ENCODE peak calls at places on chromosomes 1 and 21, in eight cellular contexts. P is kidney epithelial cell; H is left colon; D is GM10248; W is ACHN; A is stimulated activated CD4-positive, alpha-beta T cell treated with anti-CD3 and anti-CD28 coated beads, Interleukin-2, amount 100 ng/mL, for 48 hours; L is cardiac fibroblast; E is HuH-7.5. V is an unnamed sample.

GRCh38 chr1:46613661-46614603 is 2.7 kb downstream of the MOB3C start:
- DNase-seq in A (no peak), W (no peak), H (peak), E (no peak), L (peak), D (peak), P (no peak), V (no peak)

GRCh38 chr1:225652726-225653462 is at the start of gene ENAH:
- DNase-seq in H (peak), L (peak), E (peak), P (no peak), W (peak), A (peak), D (peak), V (peak)

GRCh38 chr21:28767523-28767922 is 225.2 kb downstream of the LTN1 start:
- DNase-seq in E (no peak), D (no peak), L (no peak), A (no peak), W (no peak), H (no peak), P (no peak), V (no peak)

GRCh38 chr1:8448906-8449661 is 131.2 kb downstream of the SLC45A1 start:
- DNase-seq in E (no peak), H (no peak), L (peak), P (no peak), D (no peak), A (no peak), W (no peak), V (no peak)

GRCh38 chr1:114979278-114979891 is 50.2 kb upstream of the TSHB start:
- DNase-seq in H (peak), E (peak), P (no peak), A (peak), D (peak), L (peak), W (peak), V (peak)

GRCh38 chr1:17533201-17533600 is 6.3 kb upstream of the ARHGEF10L start:
- DNase-seq in L (no peak), D (no peak), H (no peak), P (no peak), W (no peak), A (no peak), E (no peak), V (no peak)

GRCh38 chr1:9413143-9413876 is 120.6 kb downstream of the SPSB1 start:
- DNase-seq in P (peak), L (peak), H (peak), D (peak), A (peak), W (peak), E (peak), V (no peak)

GRCh38 chr1:192147626-192148025 is 10.6 kb upstream of the RGS18 start:
- DNase-seq in P (no peak), W (no peak), E (no peak), H (no peak), A (no peak), D (no peak), L (no peak), V (no peak)

GRCh38 chr1:204263240-204263848 is 49.6 kb upstream of the GOLT1A start:
- DNase-seq in W (no peak), E (no peak), A (no peak), L (no peak), P (no peak), H (no peak), D (no peak), V (no peak)

GRCh38 chr1:117066367-117066766 is 6.2 kb downstream of the TTF2 start:
- DNase-seq in L (no peak), A (no peak), H (peak), E (no peak), D (no peak), P (no peak), W (no peak), V (no peak)

GRCh38 chr21:26115346-26115745 is 55.2 kb downstream of the APP start:
- DNase-seq in D (no peak), W (no peak), L (peak), E (no peak), A (no peak), H (peak), P (no peak), V (no peak)

GRCh38 chr1:192763756-192764155 is 45.1 kb upstream of the RGS2 start:
- DNase-seq in A (no peak), D (no peak), W (no peak), H (no peak), E (no peak), L (peak), P (no peak), V (no peak)

GRCh38 chr1:205658943-205659581 is 21.2 kb downstream of the SLC45A3 start:
- DNase-seq in D (peak), P (no peak), H (peak), E (peak), L (peak), A (peak), W (peak), V (peak)

GRCh38 chr1:92874987-92875386 is 43.1 kb downstream of the RPL5 start:
- DNase-seq in D (no peak), W (no peak), L (no peak), A (no peak), H (no peak), P (no peak), E (no peak), V (no peak)

GRCh38 chr1:4045397-4046010 is 145.4 kb upstream of the C1orf174 start:
- DNase-seq in L (no peak), H (no peak), W (no peak), A (no peak), D (no peak), P (no peak), E (no peak), V (no peak)

GRCh38 chr1:53956308-53957168 is 10.4 kb downstream of the LRRC42 start:
- DNase-seq in D (no peak), P (no peak), A (no peak), E (no peak), W (no peak), H (no peak), L (no peak), V (no peak)

GRCh38 chr1:192788184-192788583 is 20.7 kb upstream of the RGS2 start:
- DNase-seq in L (peak), W (peak), D (no peak), A (no peak), H (no peak), E (no peak), P (peak), V (no peak)

GRCh38 chr1:36576677-36577076 is 94.0 kb upstream of the CSF3R start:
- DNase-seq in D (no peak), L (no peak), E (no peak), W (no peak), A (no peak), P (no peak), H (no peak), V (no peak)

GRCh38 chr1:205589618-205590456 is 42.0 kb downstream of the ELK4 start:
- DNase-seq in D (no peak), E (no peak), P (no peak), A (no peak), W (no peak), H (no peak), L (no peak), V (no peak)

GRCh38 chr21:25568230-25568629 is 39.1 kb downstream of the MRPL39 start:
- DNase-seq in A (no peak), E (no peak), H (peak), P (no peak), L (peak), W (peak), D (no peak), V (no peak)

GRCh38 chr1:217140041-217140901 is 417.0 kb upstream of the ESRRG start:
- DNase-seq in A (no peak), D (peak), W (no peak), P (no peak), H (no peak), L (no peak), E (no peak), V (no peak)

GRCh38 chr1:204296431-204296988 is 63.2 kb downstream of the PLEKHA6 start:
- DNase-seq in D (no peak), E (no peak), H (no peak), L (peak), W (peak), A (no peak), P (no peak), V (no peak)

GRCh38 chr1:23496490-23497181 is 12.7 kb upstream of the ASAP3 start:
- DNase-seq in E (no peak), W (no peak), L (no peak), A (no peak), H (no peak), D (no peak), P (no peak), V (no peak)

GRCh38 chr1:12059722-12060464 is 3.2 kb upstream of the TNFRSF8 start:
- DNase-seq in L (no peak), P (no peak), W (no peak), E (no peak), A (no peak), H (no peak), D (no peak), V (no peak)

GRCh38 chr1:208722592-208722991 is 478.4 kb upstream of the PLXNA2 start:
- DNase-seq in E (no peak), D (no peak), P (no peak), W (no peak), L (no peak), A (no peak), H (no peak), V (no peak)

GRCh38 chr21:32956257-32956656 is 69.5 kb upstream of the OLIG2 start:
- DNase-seq in P (no peak), L (no peak), D (no peak), H (no peak), W (no peak), E (no peak), A (no peak), V (no peak)

GRCh38 chr1:247054992-247055415 is 23.6 kb downstream of the ZNF670 start:
- DNase-seq in A (no peak), E (no peak), H (peak), L (peak), P (no peak), W (no peak), D (no peak), V (no peak)

GRCh38 chr1:237864338-237865244 is 26.1 kb downstream of the ZP4 start:
- DNase-seq in H (peak), W (peak), A (no peak), P (peak), L (peak), E (peak), D (peak), V (peak)

GRCh38 chr1:244801246-244801645 is 34.2 kb upstream of the COX20 start:
- DNase-seq in W (peak), P (no peak), D (peak), L (peak), E (peak), H (peak), A (peak), V (peak)

GRCh38 chr21:33259428-33259827 is 6.7 kb upstream of the IL10RB start:
- DNase-seq in P (no peak), H (no peak), E (no peak), W (no peak), D (no peak), L (no peak), A (no peak), V (no peak)

GRCh38 chr1:107172450-107172849 is 31.6 kb downstream of the NTNG1 start:
- DNase-seq in D (no peak), L (no peak), P (no peak), H (no peak), A (no peak), W (no peak), E (no peak), V (no peak)

GRCh38 chr1:211800925-211801607 is 29.5 kb downstream of the LPGAT1 start:
- DNase-seq in A (no peak), W (no peak), L (no peak), E (no peak), P (no peak), D (no peak), H (no peak), V (no peak)